ENCODE peak calls at places on chromosome 9, in seven cellular contexts. R is tibial nerve, H is endodermal cell, M is fibroblast of lung, F is heart left ventricle, N is AG09319, J is DND-41. Q is an unnamed sample.

GRCh38 chr9:7394007-7394774 is 405.4 kb downstream of the DMAC1 start:
- DNase-seq in R (no peak), H (peak), M (no peak), F (no peak), N (no peak), J (no peak), Q (no peak)

GRCh38 chr9:123687246-123687721 is 242.6 kb downstream of the DENND1A start:
- DNase-seq in R (no peak), H (no peak), M (no peak), F (no peak), N (no peak), J (no peak), Q (no peak)

GRCh38 chr9:107425110-107426025 is 64.2 kb downstream of the KLF4 start:
- DNase-seq in R (peak), H (peak), M (peak), F (peak), N (peak), J (peak), Q (peak)

GRCh38 chr9:35274988-35275387 is 113.2 kb downstream of the UNC13B start:
- DNase-seq in R (no peak), H (no peak), M (no peak), F (no peak), N (no peak), J (no peak), Q (no peak)

GRCh38 chr9:79551586-79551985 is 20.2 kb upstream of the TLE4 start:
- DNase-seq in R (no peak), H (no peak), M (no peak), F (no peak), N (no peak), J (no peak), Q (no peak)

GRCh38 chr9:95096381-95096780 is 221.1 kb downstream of the FANCC start:
- DNase-seq in R (no peak), H (no peak), M (no peak), F (no peak), N (no peak), J (no peak), Q (no peak)

GRCh38 chr9:130933114-130934046 is 5.7 kb downstream of the FIBCD1 start:
- DNase-seq in R (no peak), H (no peak), M (peak), F (no peak), N (no peak), J (no peak), Q (no peak)

GRCh38 chr9:2559212-2560152 is 62.1 kb upstream of the VLDLR start:
- DNase-seq in R (peak), H (no peak), M (peak), F (peak), N (peak), J (no peak), Q (no peak)

GRCh38 chr9:17635115-17635890 is 56.4 kb downstream of the SH3GL2 start:
- DNase-seq in R (no peak), H (no peak), M (no peak), F (no peak), N (no peak), J (no peak), Q (no peak)

GRCh38 chr9:84146893-84147705 is 166.5 kb downstream of the RMI1 start:
- DNase-seq in R (no peak), H (no peak), M (no peak), F (no peak), N (no peak), J (no peak), Q (no peak)

GRCh38 chr9:114591206-114591853 is 3.8 kb downstream of the ATP6V1G1 start:
- DNase-seq in R (no peak), H (no peak), M (no peak), F (no peak), N (no peak), J (no peak), Q (no peak)

GRCh38 chr9:68974431-68974830 is 39.5 kb downstream of the PRKACG start:
- DNase-seq in R (no peak), H (no peak), M (no peak), F (no peak), N (no peak), J (no peak), Q (peak)

GRCh38 chr9:96020822-96021615 is 145.5 kb downstream of the ERCC6L2 start:
- DNase-seq in R (no peak), H (peak), M (no peak), F (peak), N (no peak), J (no peak), Q (peak)

GRCh38 chr9:93813687-93814560 is 141.2 kb downstream of the BARX1 start:
- DNase-seq in R (no peak), H (peak), M (no peak), F (no peak), N (no peak), J (no peak), Q (no peak)

GRCh38 chr9:121286688-121286972 is 18.7 kb downstream of the GSN start:
- DNase-seq in R (no peak), H (no peak), M (no peak), F (no peak), N (no peak), J (no peak), Q (no peak)

GRCh38 chr9:14554866-14555265 is 138.4 kb downstream of the ZDHHC21 start:
- DNase-seq in R (no peak), H (no peak), M (no peak), F (no peak), N (no peak), J (no peak), Q (no peak)

GRCh38 chr9:136022731-136023400 is 61.7 kb upstream of the UBAC1 start:
- DNase-seq in R (no peak), H (peak), M (no peak), F (no peak), N (no peak), J (no peak), Q (no peak)

GRCh38 chr9:123548749-123549545 is 192.9 kb downstream of the CRB2 start:
- DNase-seq in R (no peak), H (no peak), M (no peak), F (no peak), N (no peak), J (no peak), Q (peak)

GRCh38 chr9:121640076-121640475 is 11.4 kb upstream of the DAB2IP start:
- DNase-seq in R (no peak), H (peak), M (peak), F (peak), N (no peak), J (peak), Q (peak)

GRCh38 chr9:14992516-14992915 is 82.3 kb upstream of the FREM1 start:
- DNase-seq in R (no peak), H (peak), M (no peak), F (no peak), N (no peak), J (peak), Q (no peak)

GRCh38 chr9:110101531-110102161 is 106.3 kb downstream of the C9orf152 start:
- DNase-seq in R (no peak), H (no peak), M (no peak), F (peak), N (no peak), J (no peak), Q (no peak)

GRCh38 chr9:113409883-113410206 is 630 bp downstream of the POLE3 start:
- DNase-seq in R (no peak), H (no peak), M (no peak), F (no peak), N (no peak), J (no peak), Q (no peak)

GRCh38 chr9:36407122-36407723 is 7.2 kb upstream of the RNF38 start:
- DNase-seq in R (peak), H (peak), M (peak), F (peak), N (peak), J (peak), Q (peak)

GRCh38 chr9:109910616-109911568 is 130.9 kb downstream of the PALM2AKAP2 start:
- DNase-seq in R (no peak), H (no peak), M (peak), F (peak), N (peak), J (no peak), Q (no peak)

GRCh38 chr9:123339666-123340414 is 16.2 kb upstream of the CRB2 start:
- DNase-seq in R (no peak), H (no peak), M (peak), F (peak), N (no peak), J (no peak), Q (peak)

GRCh38 chr9:136103651-136104487 is 8.8 kb upstream of the NACC2 start:
- DNase-seq in R (no peak), H (peak), M (no peak), F (no peak), N (no peak), J (no peak), Q (no peak)

GRCh38 chr9:137162505-137163100 is 7.2 kb downstream of the LRRC26 start:
- DNase-seq in R (no peak), H (peak), M (no peak), F (no peak), N (no peak), J (no peak), Q (no peak)

GRCh38 chr9:120735415-120736126 is 21.3 kb upstream of the MEGF9 start:
- DNase-seq in R (no peak), H (no peak), M (no peak), F (no peak), N (peak), J (no peak), Q (no peak)

GRCh38 chr9:107733530-107733907 is 243.9 kb upstream of the KLF4 start:
- DNase-seq in R (peak), H (no peak), M (peak), F (peak), N (no peak), J (no peak), Q (no peak)

GRCh38 chr9:99954841-99955240 is 48.4 kb downstream of the STX17 start:
- DNase-seq in R (no peak), H (no peak), M (no peak), F (no peak), N (no peak), J (no peak), Q (no peak)

GRCh38 chr9:88808761-88809370 is 182.4 kb upstream of the S1PR3 start:
- DNase-seq in R (no peak), H (peak), M (no peak), F (no peak), N (no peak), J (no peak), Q (no peak)

GRCh38 chr9:2022560-2022959 is 7.4 kb downstream of the SMARCA2 start:
- DNase-seq in R (no peak), H (no peak), M (no peak), F (no peak), N (no peak), J (no peak), Q (no peak)

GRCh38 chr9:124271660-124272059 is 13.9 kb downstream of the NEK6 start:
- DNase-seq in R (no peak), H (no peak), M (no peak), F (no peak), N (no peak), J (no peak), Q (no peak)

GRCh38 chr9:37937403-37937802 is 33.5 kb upstream of the SLC25A51 start:
- DNase-seq in R (no peak), H (no peak), M (no peak), F (no peak), N (no peak), J (no peak), Q (no peak)

GRCh38 chr9:89808801-89809200 is 204.0 kb downstream of the GADD45G start:
- DNase-seq in R (no peak), H (peak), M (peak), F (no peak), N (no peak), J (no peak), Q (no peak)

GRCh38 chr9:121055642-121056143 is 5.6 kb upstream of the C5 start:
- DNase-seq in R (no peak), H (peak), M (no peak), F (no peak), N (no peak), J (no peak), Q (no peak)

GRCh38 chr9:84754896-84755295 is 85.4 kb downstream of the NTRK2 start:
- DNase-seq in R (no peak), H (no peak), M (peak), F (no peak), N (no peak), J (no peak), Q (no peak)

GRCh38 chr9:78026416-78026815 is 5.2 kb downstream of the GNAQ start:
- DNase-seq in R (no peak), H (no peak), M (peak), F (no peak), N (no peak), J (no peak), Q (no peak)

GRCh38 chr9:113712053-113712452 is 164.1 kb upstream of the ZNF618 start:
- DNase-seq in R (no peak), H (no peak), M (peak), F (no peak), N (peak), J (no peak), Q (no peak)

GRCh38 chr9:24095246-24095645 is 269.2 kb upstream of the ELAVL2 start:
- DNase-seq in R (no peak), H (no peak), M (no peak), F (no peak), N (no peak), J (no peak), Q (no peak)

DNA sequence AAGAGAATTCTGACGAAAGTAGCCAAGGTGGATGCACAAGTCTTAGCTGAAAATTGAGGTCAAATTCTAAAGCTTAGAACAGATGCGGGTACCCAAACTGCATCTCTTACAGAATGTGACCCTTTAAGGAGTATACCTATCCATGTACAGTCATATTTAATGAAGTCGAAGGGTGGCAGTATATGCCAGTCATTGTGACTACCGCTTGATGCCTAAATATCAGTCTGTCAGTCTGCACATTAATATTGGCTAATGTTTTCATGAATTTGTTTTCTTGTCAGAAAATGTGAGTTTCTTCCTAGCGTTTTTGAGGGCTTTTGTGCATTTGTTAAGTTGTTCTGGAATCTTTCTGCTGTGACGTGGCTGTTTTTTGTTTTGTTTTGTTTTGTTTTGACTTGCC is 264.5 kb upstream of the ELAVL2 start:
- DNase-seq in R (no peak), H (no peak), M (no peak), F (no peak), N (no peak), J (no peak), Q (no peak)
- TF ChIP-seq CTCF in R (no peak), H (peak), M (no peak), F (no peak), N (no peak), J (no peak), Q (no peak)

DNA sequence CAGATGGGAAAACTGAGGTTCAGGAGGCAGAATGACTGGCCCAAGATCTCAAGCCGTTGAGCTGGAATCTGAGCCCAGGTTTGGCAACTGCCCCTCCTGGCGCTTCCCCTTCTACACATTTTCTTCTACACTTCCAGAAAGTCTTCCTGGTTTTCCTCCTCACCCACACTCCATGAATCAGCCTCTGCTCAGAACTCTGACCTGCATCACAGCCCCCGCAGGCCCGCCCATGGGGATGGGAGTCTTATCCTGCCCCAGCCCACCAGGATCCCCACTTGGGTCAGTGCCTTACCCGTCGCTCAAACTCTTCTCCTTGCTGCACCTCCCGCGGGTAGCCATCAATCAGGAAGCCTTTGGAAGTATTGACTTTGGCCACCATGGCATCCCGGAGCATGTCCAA is 5.9 kb downstream of the AK1 start:
- DNase-seq in R (no peak), H (no peak), M (peak), F (no peak), N (no peak), J (no peak), Q (no peak)
- TF ChIP-seq CTCF in R (no peak), H (no peak), M (no peak), F (no peak), N (no peak), J (no peak), Q (no peak)

GRCh38 chr9:9004844-9005243 is 1205.3 kb upstream of the DMAC1 start:
- DNase-seq in R (no peak), H (no peak), M (no peak), F (no peak), N (no peak), J (no peak), Q (no peak)

DNA sequence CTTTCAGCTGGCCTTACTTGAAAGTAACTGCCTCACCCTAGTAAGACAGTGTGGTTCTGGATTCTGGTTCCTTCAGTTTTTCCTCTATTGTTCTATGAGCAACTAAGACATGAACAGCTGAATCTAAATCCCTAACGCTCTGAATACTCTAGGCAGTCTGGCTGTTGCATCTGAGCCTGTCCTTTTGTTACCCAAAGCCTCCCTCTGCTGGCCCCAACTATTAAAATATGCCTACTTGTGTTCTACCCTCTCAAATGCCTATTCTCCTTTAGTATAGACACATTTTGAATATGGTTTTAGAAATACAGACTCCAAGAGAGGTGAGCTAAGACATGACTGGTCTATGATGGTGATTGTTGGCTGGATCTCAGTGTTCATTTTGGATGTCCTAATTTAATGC is 1203.6 kb upstream of the DMAC1 start:
- DNase-seq in R (no peak), H (peak), M (peak), F (peak), N (no peak), J (peak), Q (no peak)
- TF ChIP-seq CTCF in R (no peak), H (peak), M (no peak), F (peak), N (no peak), J (peak), Q (no peak)

GRCh38 chr9:129182625-129183494 is 4.8 kb upstream of the IER5L start:
- DNase-seq in R (no peak), H (peak), M (no peak), F (no peak), N (no peak), J (no peak), Q (no peak)
- TF ChIP-seq CTCF in R (no peak), H (peak), M (peak), F (no peak), N (peak), J (peak), Q (no peak)

GRCh38 chr9:27353405-27354229 is 56.7 kb upstream of the EQTN start:
- DNase-seq in R (no peak), H (peak), M (no peak), F (no peak), N (no peak), J (no peak), Q (peak)
- TF ChIP-seq CTCF in R (no peak), H (peak), M (no peak), F (no peak), N (no peak), J (no peak), Q (no peak)

GRCh38 chr9:98263080-98263479 is 7.6 kb upstream of the TBC1D2 start:
- DNase-seq in R (no peak), H (no peak), M (no peak), F (no peak), N (no peak), J (no peak), Q (no peak)

GRCh38 chr9:98264510-98264909 is 9.1 kb upstream of the TBC1D2 start:
- DNase-seq in R (no peak), H (peak), M (no peak), F (no peak), N (no peak), J (no peak), Q (no peak)

GRCh38 chr9:98262056-98262455 is 6.6 kb upstream of the TBC1D2 start:
- DNase-seq in R (no peak), H (peak), M (no peak), F (no peak), N (no peak), J (no peak), Q (no peak)

GRCh38 chr9:98260635-98261034 is 5.2 kb upstream of the TBC1D2 start:
- DNase-seq in R (no peak), H (peak), M (no peak), F (no peak), N (no peak), J (no peak), Q (no peak)

GRCh38 chr9:98263482-98264357 is 8.3 kb upstream of the TBC1D2 start:
- DNase-seq in R (peak), H (peak), M (peak), F (peak), N (peak), J (peak), Q (peak)
- TF ChIP-seq CTCF in R (peak), H (peak), M (peak), F (peak), N (no peak), J (peak), Q (peak)

Q was measured in activated CD8-positive, alpha-beta T cell treated with anti-CD3 and anti-CD28 coated beads for 36 hours.